ENCODE peak calls at places on chromosomes 7 and 10, in seven cellular contexts. B, Z, Y, G, H, C and O are unnamed samples.

GRCh38 chr7:51070163-51070562 is 246.4 kb downstream of the COBL start:
- DNase-seq in B (peak; percentile 51), Z (no peak), Y (no peak), G (no peak), H (peak; percentile 59), C (no peak), O (no peak)

GRCh38 chr7:40644454-40645188 is 509.8 kb downstream of the SUGCT start:
- DNase-seq in B (no peak), Z (no peak), Y (no peak), G (no peak), H (no peak), C (no peak), O (no peak)

GRCh38 chr7:144786522-144786921 is 49.3 kb downstream of the TPK1 start:
- DNase-seq in B (no peak), Z (no peak), Y (no peak), G (peak; percentile 6), H (peak; percentile 40), C (no peak), O (no peak)

GRCh38 chr10:37146443-37146842 is 21.0 kb downstream of the ANKRD30A start:
- DNase-seq in B (peak; percentile 86), Z (no peak), Y (no peak), G (no peak), H (no peak), C (no peak), O (no peak)

GRCh38 chr10:3452683-3453388 is 280.3 kb upstream of the PITRM1 start:
- DNase-seq in B (peak; percentile 38), Z (no peak), Y (no peak), G (no peak), H (peak; percentile 86), C (no peak), O (no peak)

GRCh38 chr7:155509725-155510551 is 36.4 kb downstream of the CNPY1 start:
- DNase-seq in B (no peak), Z (peak; percentile 39), Y (no peak), G (no peak), H (peak; percentile 80), C (no peak), O (no peak)

GRCh38 chr7:109136893-109137292 is 567.2 kb downstream of the DNAJB9 start:
- DNase-seq in B (no peak), Z (no peak), Y (no peak), G (no peak), H (no peak), C (no peak), O (no peak)

GRCh38 chr10:51097546-51097945 is 23.3 kb downstream of the PRKG1 start:
- DNase-seq in B (peak; percentile 62), Z (no peak), Y (no peak), G (no peak), H (no peak), C (no peak), O (no peak)

GRCh38 chr7:42843209-42843800 is 68.6 kb downstream of the C7orf25 start:
- DNase-seq in B (peak; percentile 63), Z (peak; percentile 65), Y (peak; percentile 52), G (peak; percentile 8), H (peak; percentile 70), C (no peak), O (peak; percentile 78)

GRCh38 chr10:90965720-90966119 is 44.8 kb upstream of the ANKRD1 start:
- DNase-seq in B (no peak), Z (no peak), Y (no peak), G (no peak), H (no peak), C (no peak), O (no peak)
- H3K4me1 ChIP-seq in B (peaks cover 28% of the 10 kb centered on the region), Z (peaks cover 7% of the 10 kb centered on the region), Y (peaks cover 37% of the 10 kb centered on the region), G (no peaks in the 10 kb centered on the region), H (no peaks in the 10 kb centered on the region), C (no peaks in the 10 kb centered on the region), O (no peaks in the 10 kb centered on the region)

GRCh38 chr7:47572101-47572460 is 9.8 kb downstream of the TNS3 start:
- DNase-seq in B (no peak), Z (no peak), Y (peak; percentile 74), G (no peak), H (no peak), C (no peak), O (no peak)

GRCh38 chr7:47574473-47575328 is 7.2 kb downstream of the TNS3 start:
- DNase-seq in B (no peak), Z (no peak), Y (no peak), G (no peak), H (no peak), C (no peak), O (no peak)

GRCh38 chr7:47572939-47573757 is 8.8 kb downstream of the TNS3 start:
- DNase-seq in B (no peak), Z (no peak), Y (no peak), G (no peak), H (peak; percentile 46), C (no peak), O (no peak)

GRCh38 chr7:47576031-47576908 is 5.6 kb downstream of the TNS3 start:
- DNase-seq in B (peak; percentile 96), Z (no peak), Y (peak; percentile 87), G (peak; percentile 51), H (peak; percentile 84), C (no peak), O (no peak)

GRCh38 chr7:47573758-47574472 is 8.0 kb downstream of the TNS3 start:
- DNase-seq in B (peak; percentile 77), Z (no peak), Y (no peak), G (no peak), H (no peak), C (no peak), O (no peak)
- H3K27ac ChIP-seq in B (peak overlapping the region; percentile 95), Z (peak overlapping the region; percentile 86), Y (peak overlapping the region; percentile 23), G (no peak overlapping the region), H (no peak overlapping the region), C (peak overlapping the region; percentile 100), O (no peak overlapping the region)

GRCh38 chr7:66776800-66777468 is 36.4 kb downstream of the RABGEF1 start:
- DNase-seq in B (no peak), Z (no peak), Y (no peak), G (no peak), H (no peak), C (no peak), O (no peak)
- H3K36me3 ChIP-seq in B (peaks cover 31% of the 10 kb centered on the region), Z (peaks cover 73% of the 10 kb centered on the region), Y (peaks cover 14% of the 10 kb centered on the region), G (peaks cover 27% of the 10 kb centered on the region), H (peaks cover 1% of the 10 kb centered on the region), C (peaks cover 1% of the 10 kb centered on the region), O (peaks cover 51% of the 10 kb centered on the region)

DNA sequence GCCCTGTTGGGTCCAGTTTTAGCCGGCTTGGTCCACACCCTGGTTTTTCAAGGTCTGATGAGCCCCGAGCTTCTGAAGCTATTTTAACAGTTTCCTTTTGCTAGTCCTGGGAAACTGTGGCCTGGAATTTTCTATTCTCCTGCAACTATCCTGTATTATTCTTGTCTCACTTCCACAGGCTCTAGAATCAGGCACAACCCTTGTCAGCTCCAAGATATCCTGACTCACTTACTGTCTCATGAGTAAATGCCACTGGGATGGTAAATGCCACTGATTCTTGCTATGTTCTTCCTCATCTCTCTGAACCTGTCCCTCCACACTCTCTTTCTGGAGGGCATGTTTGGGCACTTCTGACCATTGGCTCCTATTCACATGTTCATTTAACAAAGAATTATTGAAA is 611.5 kb upstream of the IGFBP3 start:
- DNase-seq in B (no peak), Z (no peak), Y (no peak), G (no peak), H (no peak), C (no peak), O (no peak)
- H3K4me1 ChIP-seq in B (no peaks in the 10 kb centered on the region), Z (no peaks in the 10 kb centered on the region), Y (no peaks in the 10 kb centered on the region), G (no peaks in the 10 kb centered on the region), H (peaks cover 4% of the 10 kb centered on the region), C (no peaks in the 10 kb centered on the region), O (peaks cover 9% of the 10 kb centered on the region)

DNA sequence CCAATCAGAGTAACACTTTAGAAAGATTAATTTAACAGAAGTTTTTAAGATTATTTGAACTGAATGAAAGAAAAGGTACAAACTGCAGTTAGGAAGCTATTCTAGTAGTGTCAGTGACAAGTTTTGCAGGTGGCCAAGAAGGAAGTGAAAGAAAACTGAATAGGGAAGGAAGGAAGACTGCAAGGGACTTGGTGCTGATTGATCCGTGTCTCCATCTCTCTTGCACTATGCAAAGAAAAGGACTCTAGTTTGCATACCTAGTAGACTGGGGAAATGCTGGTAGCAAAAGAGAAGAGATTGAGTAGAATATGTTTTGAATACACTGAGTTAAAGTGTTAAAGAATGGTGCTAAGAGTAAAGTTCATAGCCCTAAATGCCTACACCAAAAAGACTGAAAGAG is 33.0 kb downstream of the OR6V1 start:
- DNase-seq in B (no peak), Z (no peak), Y (no peak), G (no peak), H (no peak), C (no peak), O (no peak)
- H3K27ac ChIP-seq in B (no peak overlapping the region), Z (no peak overlapping the region), Y (no peak overlapping the region), G (no peak overlapping the region), H (no peak overlapping the region), C (no peak overlapping the region), O (no peak overlapping the region)

GRCh38 chr7:152180587-152180986 is 155.1 kb downstream of the GALNT11 start:
- DNase-seq in B (no peak), Z (no peak), Y (no peak), G (no peak), H (no peak), C (no peak), O (peak; percentile 43)
- H3K36me3 ChIP-seq in B (peaks cover 39% of the 10 kb centered on the region), Z (peaks cover 95% of the 10 kb centered on the region), Y (peaks cover 5% of the 10 kb centered on the region), G (peaks cover 36% of the 10 kb centered on the region), H (peaks cover 5% of the 10 kb centered on the region), C (peaks cover 31% of the 10 kb centered on the region), O (peaks cover 71% of the 10 kb centered on the region)

DNA sequence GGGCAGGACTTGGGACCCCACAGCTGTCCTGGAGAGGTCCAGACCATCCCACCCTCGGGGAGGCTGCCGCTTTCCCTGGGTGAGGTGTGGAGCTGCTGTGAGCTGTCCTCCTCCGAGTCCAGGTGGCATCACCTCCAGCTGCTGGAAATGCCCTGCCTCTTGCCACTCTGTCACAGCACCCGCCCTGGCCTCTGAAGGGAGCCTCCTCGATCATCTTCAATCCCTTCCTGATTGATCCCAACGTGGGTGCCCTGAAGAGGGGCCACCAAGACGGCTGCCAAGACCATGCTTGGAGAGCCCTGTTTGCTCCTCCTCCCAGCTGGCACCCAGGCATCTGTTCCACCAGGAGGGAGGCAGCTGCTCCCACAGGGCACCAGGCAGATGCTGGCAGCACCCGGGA is 4.6 kb downstream of the C10orf105 start:
- DNase-seq in B (no peak), Z (no peak), Y (no peak), G (no peak), H (no peak), C (no peak), O (no peak)
- H3K4me1 ChIP-seq in B (no peaks in the 10 kb centered on the region), Z (peaks cover 47% of the 10 kb centered on the region), Y (peaks cover 20% of the 10 kb centered on the region), G (no peaks in the 10 kb centered on the region), H (peaks cover 5% of the 10 kb centered on the region), C (peaks cover 9% of the 10 kb centered on the region), O (peaks cover 9% of the 10 kb centered on the region)

DNA sequence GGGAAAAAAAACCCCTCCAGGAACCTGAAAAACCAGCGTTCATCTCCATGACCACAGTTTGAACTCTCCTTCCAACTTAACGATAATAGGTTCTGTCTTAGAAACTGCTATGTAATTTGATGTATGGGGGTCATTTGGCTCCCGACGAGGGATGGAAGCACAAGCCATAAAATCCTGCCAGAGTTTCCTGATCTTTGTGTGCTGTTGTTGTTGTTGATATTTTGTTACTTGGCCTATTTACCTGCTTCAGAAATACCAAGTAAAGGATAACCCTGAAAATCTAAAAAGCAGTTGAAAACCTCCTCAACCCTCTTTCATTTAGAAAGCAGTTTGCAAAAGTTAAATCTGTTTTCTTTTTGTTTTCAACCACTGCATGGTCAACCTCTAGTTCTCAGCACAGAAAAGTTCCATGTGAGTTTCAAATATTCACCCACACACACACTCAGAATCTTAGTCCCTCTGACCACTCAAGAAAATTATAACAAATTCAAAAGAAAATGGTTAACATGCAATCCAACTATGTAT is 9.3 kb upstream of the HOXA2 start:
- DNase-seq in B (no peak), Z (no peak), Y (no peak), G (no peak), H (no peak), C (no peak), O (peak; percentile 18)
- H3K27ac ChIP-seq in B (peak overlapping the region; percentile 99), Z (peak overlapping the region; percentile 91), Y (peak overlapping the region; percentile 92), G (peak overlapping the region; percentile 28), H (no peak overlapping the region), C (peak overlapping the region; percentile 100), O (no peak overlapping the region)